ENCODE peak calls at places on chromosomes 1 and 21, in ten cellular contexts. N, S, K, J, Q, Y, C, F, G and W are unnamed samples.

GRCh38 chr1:54403808-54404261 is 2.4 kb downstream of the SSBP3 start:
- DNase-seq in Y (no peak), J (no peak), Q (peak), N (no peak), C (peak), S (no peak), F (peak), K (no peak), G (no peak), W (no peak)

GRCh38 chr1:151837197-151837596 is 2.4 kb downstream of the C2CD4D start:
- DNase-seq in F (no peak), Q (no peak), K (no peak), G (no peak), C (no peak), J (no peak), Y (no peak), N (no peak), S (no peak), W (no peak)

GRCh38 chr1:70220517-70221240 is 501 bp upstream of the SRSF11 start:
- DNase-seq in K (no peak), N (peak), Y (no peak), Q (no peak), G (no peak), S (no peak), F (no peak), C (no peak), J (no peak), W (no peak)

GRCh38 chr21:46205766-46206162 is 21.5 kb upstream of the SPATC1L start:
- DNase-seq in N (no peak), J (no peak), Y (no peak), F (no peak), G (no peak), C (no peak), K (peak), Q (no peak), S (peak), W (no peak)

GRCh38 chr21:33393348-33393747 is 9.9 kb upstream of the IFNGR2 start:
- DNase-seq in Y (no peak), F (no peak), C (no peak), G (no peak), Q (no peak), K (no peak), S (no peak), J (no peak), N (no peak), W (no peak)

GRCh38 chr1:150484431-150484830 is 2.8 kb upstream of the TARS2 start:
- DNase-seq in G (no peak), N (no peak), Y (no peak), K (no peak), J (no peak), F (peak), Q (peak), C (peak), S (no peak), W (no peak)

GRCh38 chr21:25369524-25370300 is 237.6 kb downstream of the MRPL39 start:
- DNase-seq in S (no peak), F (peak), N (no peak), G (no peak), Y (no peak), Q (peak), J (no peak), C (peak), K (no peak), W (no peak)

GRCh38 chr1:116284819-116285390 is 88.1 kb upstream of the ATP1A1 start:
- DNase-seq in F (no peak), C (no peak), Q (no peak), S (no peak), Y (no peak), N (no peak), K (no peak), G (no peak), J (no peak), W (no peak)

GRCh38 chr1:170623171-170623570 is 40.8 kb upstream of the PRRX1 start:
- DNase-seq in F (peak), K (no peak), S (no peak), G (no peak), Q (peak), J (no peak), C (peak), Y (no peak), N (no peak), W (no peak)

GRCh38 chr1:224691106-224691505 is 75.0 kb downstream of the CNIH3 start:
- DNase-seq in K (no peak), Q (no peak), G (no peak), S (no peak), F (no peak), Y (no peak), N (no peak), C (no peak), J (no peak), W (no peak)

GRCh38 chr1:220785166-220786056 is 1.3 kb upstream of the MTARC1 start:
- DNase-seq in Q (no peak), C (no peak), Y (no peak), F (no peak), K (no peak), J (no peak), N (no peak), G (no peak), S (peak), W (peak)

GRCh38 chr1:113659010-113659409 is 100.3 kb downstream of the PHTF1 start:
- DNase-seq in F (peak), Y (no peak), Q (peak), K (no peak), N (no peak), C (no peak), J (no peak), S (no peak), G (no peak), W (no peak)

GRCh38 chr1:39016604-39017171 is 9.5 kb upstream of the NDUFS5 start:
- DNase-seq in K (no peak), Y (no peak), F (no peak), C (no peak), G (no peak), S (no peak), Q (no peak), J (no peak), N (peak), W (no peak)

GRCh38 chr1:215599418-215599817 is 32.3 kb downstream of the KCTD3 start:
- DNase-seq in Y (no peak), Q (peak), K (peak), C (peak), J (no peak), S (peak), F (peak), N (no peak), G (no peak), W (no peak)

GRCh38 chr1:206693029-206693428 is 8.3 kb downstream of the MAPKAPK2 start:
- DNase-seq in F (peak), J (no peak), G (peak), Q (peak), S (no peak), K (no peak), C (peak), N (no peak), Y (no peak), W (peak)

GRCh38 chr1:17494114-17494729 is 45.3 kb upstream of the ARHGEF10L start:
- DNase-seq in S (peak), K (peak), F (peak), N (peak), Y (peak), J (no peak), G (peak), C (peak), Q (peak), W (peak)

GRCh38 chr1:153506831-153507413 is 28.9 kb downstream of the S100A6 start:
- DNase-seq in N (no peak), J (no peak), C (peak), Y (no peak), Q (peak), G (peak), K (no peak), F (peak), S (no peak), W (peak)

GRCh38 chr1:156241311-156241811 is 623 bp upstream of the BGLAP start:
- DNase-seq in F (peak), Y (no peak), S (no peak), N (peak), K (no peak), Q (peak), J (no peak), C (peak), G (no peak), W (no peak)

GRCh38 chr21:45457161-45457831 is 52.3 kb downstream of the COL18A1 start:
- DNase-seq in Y (no peak), N (no peak), F (no peak), G (no peak), Q (no peak), K (no peak), J (no peak), C (no peak), S (no peak), W (no peak)

GRCh38 chr21:36434144-36434543 is 45.8 kb downstream of the CLDN14 start:
- DNase-seq in F (no peak), C (no peak), J (no peak), Y (no peak), N (no peak), G (no peak), S (no peak), Q (no peak), K (no peak), W (no peak)

GRCh38 chr1:31765516-31765915 is 1.4 kb upstream of the ADGRB2 start:
- DNase-seq in J (no peak), G (no peak), Y (no peak), S (no peak), F (no peak), K (no peak), Q (no peak), N (no peak), C (no peak), W (no peak)

GRCh38 chr1:226832613-226833012 is 37.8 kb upstream of the PSEN2 start:
- DNase-seq in J (no peak), K (no peak), Q (no peak), N (no peak), S (no peak), Y (no peak), F (no peak), G (no peak), C (no peak), W (no peak)

GRCh38 chr1:18134324-18135046 is 26.9 kb downstream of the IGSF21 start:
- DNase-seq in J (no peak), K (no peak), F (no peak), Y (no peak), G (no peak), Q (no peak), N (no peak), C (no peak), S (peak), W (no peak)

GRCh38 chr1:10633416-10633815 is 158.7 kb downstream of the PEX14 start:
- DNase-seq in Q (no peak), Y (no peak), N (peak), S (no peak), G (peak), F (no peak), K (no peak), C (no peak), J (no peak), W (no peak)

GRCh38 chr1:17016317-17016661 is 4.6 kb upstream of the ATP13A2 start:
- DNase-seq in K (no peak), G (no peak), C (peak), N (peak), Y (no peak), F (peak), Q (peak), J (no peak), S (no peak), W (no peak)

GRCh38 chr1:2231667-2232254 is 3.6 kb downstream of the SKI start:
- DNase-seq in S (no peak), F (peak), J (no peak), Q (peak), N (peak), K (no peak), C (peak), Y (peak), G (peak), W (peak)

GRCh38 chr1:229114315-229114714 is 156.6 kb upstream of the RAB4A start:
- DNase-seq in N (no peak), K (no peak), Y (no peak), G (no peak), C (peak), Q (no peak), S (peak), J (no peak), F (no peak), W (no peak)

GRCh38 chr1:30109853-30110252 is 613.5 kb downstream of the MATN1 start:
- DNase-seq in C (peak), G (peak), Q (peak), Y (no peak), K (no peak), S (no peak), N (no peak), J (no peak), F (no peak), W (no peak)

GRCh38 chr1:10515627-10516026 is 40.9 kb downstream of the PEX14 start:
- DNase-seq in J (peak), Y (no peak), K (no peak), S (no peak), Q (no peak), G (no peak), F (peak), C (no peak), N (no peak), W (peak)

GRCh38 chr1:166975361-166976129 is at the start of gene ILDR2:
- DNase-seq in G (peak), Q (peak), Y (peak), F (peak), J (no peak), N (peak), C (peak), S (peak), K (peak), W (peak)

GRCh38 chr1:57423135-57424131 is at the start of gene DAB1:
- DNase-seq in K (no peak), N (peak), C (peak), Q (peak), Y (no peak), J (no peak), S (peak), G (no peak), F (peak), W (no peak)

GRCh38 chr1:180932373-180932772 is 19.7 kb downstream of the KIAA1614 start:
- DNase-seq in Q (no peak), G (no peak), N (no peak), S (no peak), K (no peak), C (no peak), Y (no peak), J (no peak), F (no peak), W (no peak)